ENCODE peak calls at places on chromosomes 2 and 18, in six cellular contexts. One of them, this sample, is unnamed. For H3K4me1, the result is how much of the 10 kb centered on the place peaks cover.

GRCh38 chr2:10048501-10049171 is 5.3 kb downstream of the KLF11 start:
- DNase-seq in neural progenitor cell: peak
- DNase-seq in PC-3: peak
- DNase-seq in hepatocyte: peak
- DNase-seq in OCI-LY7: peak
- DNase-seq in GM23338: peak
- DNase-seq in this sample: peak

GRCh38 chr2:23624378-23624777 is 239.4 kb downstream of the KLHL29 start:
- DNase-seq in neural progenitor cell: peak
- DNase-seq in PC-3: peak
- DNase-seq in hepatocyte: no peak
- DNase-seq in OCI-LY7: peak
- DNase-seq in GM23338: peak
- DNase-seq in this sample: no peak

GRCh38 chr18:48179005-48179404 is 230.2 kb downstream of the ZBTB7C start:
- DNase-seq in neural progenitor cell: no peak
- DNase-seq in PC-3: no peak
- DNase-seq in hepatocyte: no peak
- DNase-seq in OCI-LY7: no peak
- DNase-seq in GM23338: no peak
- DNase-seq in this sample: no peak

GRCh38 chr18:37662099-37662498 is 96.5 kb upstream of the CELF4 start:
- DNase-seq in neural progenitor cell: no peak
- DNase-seq in PC-3: no peak
- DNase-seq in hepatocyte: no peak
- DNase-seq in OCI-LY7: no peak
- DNase-seq in GM23338: no peak
- DNase-seq in this sample: no peak

GRCh38 chr2:8448822-8449577 is 232.9 kb upstream of the ID2 start:
- DNase-seq in neural progenitor cell: no peak
- DNase-seq in PC-3: no peak
- DNase-seq in hepatocyte: no peak
- DNase-seq in OCI-LY7: no peak
- DNase-seq in GM23338: no peak
- DNase-seq in this sample: no peak

GRCh38 chr2:170492010-170492409 is 223.1 kb upstream of the SP5 start:
- DNase-seq in neural progenitor cell: no peak
- DNase-seq in PC-3: no peak
- DNase-seq in hepatocyte: no peak
- DNase-seq in OCI-LY7: no peak
- DNase-seq in GM23338: no peak
- DNase-seq in this sample: no peak

GRCh38 chr2:85887566-85888019 is 1.2 kb downstream of the ST3GAL5 start:
- DNase-seq in neural progenitor cell: peak
- DNase-seq in PC-3: peak
- DNase-seq in hepatocyte: peak
- DNase-seq in OCI-LY7: peak
- DNase-seq in GM23338: no peak
- DNase-seq in this sample: peak

GRCh38 chr2:5694016-5694690 is 2.0 kb downstream of the SOX11 start:
- DNase-seq in neural progenitor cell: peak
- DNase-seq in PC-3: no peak
- DNase-seq in hepatocyte: peak
- DNase-seq in OCI-LY7: peak
- DNase-seq in GM23338: peak
- DNase-seq in this sample: no peak

GRCh38 chr2:18514838-18515461 is 45.5 kb downstream of the RDH14 start:
- DNase-seq in neural progenitor cell: no peak
- DNase-seq in PC-3: no peak
- DNase-seq in hepatocyte: no peak
- DNase-seq in OCI-LY7: no peak
- DNase-seq in GM23338: no peak
- DNase-seq in this sample: no peak

GRCh38 chr2:135909976-135910375 is 33.7 kb upstream of the MCM6 start:
- DNase-seq in neural progenitor cell: no peak
- DNase-seq in PC-3: no peak
- DNase-seq in hepatocyte: no peak
- DNase-seq in OCI-LY7: no peak
- DNase-seq in GM23338: no peak
- DNase-seq in this sample: no peak

GRCh38 chr18:1846640-1847039 is 724.7 kb downstream of the METTL4 start:
- DNase-seq in neural progenitor cell: no peak
- DNase-seq in PC-3: peak
- DNase-seq in hepatocyte: no peak
- DNase-seq in OCI-LY7: no peak
- DNase-seq in GM23338: no peak
- DNase-seq in this sample: peak

GRCh38 chr18:11561293-11561692 is 48.1 kb upstream of the SLC35G4 start:
- DNase-seq in neural progenitor cell: no peak
- DNase-seq in PC-3: no peak
- DNase-seq in hepatocyte: no peak
- DNase-seq in OCI-LY7: no peak
- DNase-seq in GM23338: no peak
- DNase-seq in this sample: no peak

GRCh38 chr2:138275292-138275690 is 226.3 kb upstream of the SPOPL start:
- DNase-seq in neural progenitor cell: no peak
- DNase-seq in PC-3: peak
- DNase-seq in hepatocyte: peak
- DNase-seq in OCI-LY7: no peak
- DNase-seq in GM23338: no peak
- DNase-seq in this sample: no peak
- TF ChIP-seq EZH2phosphoT487 in neural progenitor cell: no peak
- TF ChIP-seq EZH2phosphoT487 in PC-3: no peak
- TF ChIP-seq EZH2phosphoT487 in hepatocyte: no peak
- TF ChIP-seq EZH2phosphoT487 in OCI-LY7: no peak
- TF ChIP-seq EZH2phosphoT487 in GM23338: no peak
- TF ChIP-seq EZH2phosphoT487 in this sample: no peak

GRCh38 chr2:236570081-236570979 is 705 bp downstream of the ACKR3 start:
- DNase-seq in neural progenitor cell: peak
- DNase-seq in PC-3: peak
- DNase-seq in hepatocyte: no peak
- DNase-seq in OCI-LY7: peak
- DNase-seq in GM23338: no peak
- DNase-seq in this sample: no peak
- H3K4me1 ChIP-seq in neural progenitor cell: half or more
- H3K4me1 ChIP-seq in PC-3: under half
- H3K4me1 ChIP-seq in hepatocyte: half or more
- H3K4me1 ChIP-seq in OCI-LY7: half or more
- H3K4me1 ChIP-seq in GM23338: under half
- H3K4me1 ChIP-seq in this sample: under half

GRCh38 chr2:241368643-241369042 is 12.6 kb downstream of the FARP2 start:
- DNase-seq in neural progenitor cell: no peak
- DNase-seq in PC-3: no peak
- DNase-seq in hepatocyte: no peak
- DNase-seq in OCI-LY7: no peak
- DNase-seq in GM23338: no peak
- DNase-seq in this sample: no peak
- TF ChIP-seq EZH2phosphoT487 in neural progenitor cell: no peak
- TF ChIP-seq EZH2phosphoT487 in PC-3: no peak
- TF ChIP-seq EZH2phosphoT487 in hepatocyte: no peak
- TF ChIP-seq EZH2phosphoT487 in OCI-LY7: no peak
- TF ChIP-seq EZH2phosphoT487 in GM23338: no peak
- TF ChIP-seq EZH2phosphoT487 in this sample: no peak

DNA sequence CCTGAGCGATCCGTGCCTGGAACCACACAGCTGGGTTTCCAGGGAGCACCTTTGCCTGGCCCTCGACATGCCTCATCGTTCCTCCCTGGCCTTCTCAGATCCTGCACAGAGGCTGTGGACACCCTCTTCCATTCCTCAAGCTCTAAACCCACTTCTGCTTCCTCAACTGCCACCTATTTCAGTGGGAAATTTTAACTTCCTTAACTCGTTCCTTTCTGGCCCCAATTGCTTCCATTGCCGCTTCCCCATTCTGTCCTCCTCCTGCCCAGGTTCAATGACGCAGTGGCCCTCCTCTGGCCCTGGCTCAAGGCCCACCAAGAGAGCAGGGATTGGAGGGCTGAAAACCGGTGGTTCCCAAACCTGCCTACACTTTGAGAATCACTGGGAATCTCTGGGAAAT is 4.8 kb upstream of the B3GNT7 start:
- DNase-seq in neural progenitor cell: no peak
- DNase-seq in PC-3: no peak
- DNase-seq in hepatocyte: no peak
- DNase-seq in OCI-LY7: no peak
- DNase-seq in GM23338: no peak
- DNase-seq in this sample: no peak
- H3K4me1 ChIP-seq in neural progenitor cell: under half
- H3K4me1 ChIP-seq in PC-3: under half
- H3K4me1 ChIP-seq in hepatocyte: under half
- H3K4me1 ChIP-seq in OCI-LY7: under half
- H3K4me1 ChIP-seq in GM23338: under half
- H3K4me1 ChIP-seq in this sample: under half

GRCh38 chr18:24009246-24009645 is 5.3 kb upstream of the TTC39C start:
- DNase-seq in neural progenitor cell: no peak
- DNase-seq in PC-3: no peak
- DNase-seq in hepatocyte: no peak
- DNase-seq in OCI-LY7: no peak
- DNase-seq in GM23338: no peak
- DNase-seq in this sample: no peak

GRCh38 chr18:24013061-24013460 is 1.5 kb upstream of the TTC39C start:
- DNase-seq in neural progenitor cell: no peak
- DNase-seq in PC-3: no peak
- DNase-seq in hepatocyte: no peak
- DNase-seq in OCI-LY7: no peak
- DNase-seq in GM23338: no peak
- DNase-seq in this sample: no peak

GRCh38 chr18:24010673-24011072 is 3.9 kb upstream of the TTC39C start:
- DNase-seq in neural progenitor cell: no peak
- DNase-seq in PC-3: no peak
- DNase-seq in hepatocyte: no peak
- DNase-seq in OCI-LY7: no peak
- DNase-seq in GM23338: peak
- DNase-seq in this sample: no peak

GRCh38 chr18:24009651-24010333 is 4.8 kb upstream of the TTC39C start:
- DNase-seq in neural progenitor cell: no peak
- DNase-seq in PC-3: no peak
- DNase-seq in hepatocyte: no peak
- DNase-seq in OCI-LY7: peak
- DNase-seq in GM23338: no peak
- DNase-seq in this sample: peak

GRCh38 chr18:24011095-24011917 is 3.2 kb upstream of the TTC39C start:
- DNase-seq in neural progenitor cell: peak
- DNase-seq in PC-3: no peak
- DNase-seq in hepatocyte: no peak
- DNase-seq in OCI-LY7: peak
- DNase-seq in GM23338: no peak
- DNase-seq in this sample: no peak
- TF ChIP-seq EZH2phosphoT487 in neural progenitor cell: no peak
- TF ChIP-seq EZH2phosphoT487 in PC-3: no peak
- TF ChIP-seq EZH2phosphoT487 in hepatocyte: no peak
- TF ChIP-seq EZH2phosphoT487 in OCI-LY7: no peak
- TF ChIP-seq EZH2phosphoT487 in GM23338: no peak
- TF ChIP-seq EZH2phosphoT487 in this sample: no peak

GRCh38 chr2:42920446-42921161 is 128.2 kb upstream of the HAAO start:
- DNase-seq in neural progenitor cell: no peak
- DNase-seq in PC-3: no peak
- DNase-seq in hepatocyte: no peak
- DNase-seq in OCI-LY7: no peak
- DNase-seq in GM23338: no peak
- DNase-seq in this sample: no peak
- H3K4me1 ChIP-seq in neural progenitor cell: half or more
- H3K4me1 ChIP-seq in PC-3: under half
- H3K4me1 ChIP-seq in hepatocyte: under half
- H3K4me1 ChIP-seq in OCI-LY7: under half
- H3K4me1 ChIP-seq in GM23338: under half
- H3K4me1 ChIP-seq in this sample: under half

This sample was measured in MM.1S.